ENCODE peak calls at places on chromosomes 4 and X, in nine cellular contexts. Y is colonic mucosa, Z is ovary, W is GM23338, V is brain microvascular endothelial cell, H is coronary artery, E is cardiac muscle cell, G is mammary epithelial cell, B is right atrium auricular region. I is an unnamed sample.

GRCh38 chr4:1959104-1959384 is 49.7 kb downstream of the NELFA start:
- DNase-seq in B (no peak), Z (no peak), H (no peak), W (no peak), V (no peak), G (peak; percentile 12), Y (no peak), E (no peak), I (no peak)

GRCh38 chrX:54745676-54746075 is 52.4 kb downstream of the ITIH6 start:
- DNase-seq in Y (no peak), E (no peak), G (no peak), V (no peak), H (no peak), W (no peak), Z (no peak), B (no peak), I (no peak)

GRCh38 chr4:15325987-15326386 is 101.8 kb upstream of the C1QTNF7 start:
- DNase-seq in W (no peak), V (no peak), B (no peak), Y (no peak), G (no peak), Z (no peak), E (no peak), H (no peak), I (no peak)

GRCh38 chr4:74768857-74769525 is 25.3 kb downstream of the BTC start:
- DNase-seq in W (no peak), E (no peak), H (no peak), V (peak; percentile 33), B (no peak), G (peak; percentile 68), Z (no peak), Y (peak; percentile 35), I (peak; percentile 65)

GRCh38 chr4:56907009-56907408 is 691 bp upstream of the REST start:
- DNase-seq in B (no peak), V (no peak), E (peak; percentile 21), Z (peak; percentile 33), Y (peak; percentile 24), H (no peak), W (peak; percentile 48), G (no peak), I (no peak)

GRCh38 chr4:3256230-3257124 is 7.5 kb downstream of the MSANTD1 start:
- DNase-seq in W (no peak), G (no peak), B (no peak), H (peak; percentile 38), Y (no peak), E (no peak), Z (no peak), V (no peak), I (no peak)

GRCh38 chr4:69489856-69490255 is 5.8 kb downstream of the UGT2B4 start:
- DNase-seq in Y (no peak), E (no peak), B (no peak), G (no peak), H (no peak), W (no peak), V (no peak), Z (no peak), I (no peak)

GRCh38 chrX:119398587-119398973 is 556 bp upstream of the SLC25A43 start:
- DNase-seq in H (no peak), Z (no peak), V (no peak), W (no peak), G (no peak), Y (peak; percentile 48), B (no peak), E (no peak), I (peak; percentile 17)

GRCh38 chr4:7365472-7366179 is 69.1 kb downstream of the PSAPL1 start:
- DNase-seq in V (no peak), G (no peak), Y (no peak), W (no peak), B (no peak), H (no peak), Z (no peak), E (no peak), I (no peak)

GRCh38 chr4:152109585-152110509 is 349.0 kb upstream of the GATB start:
- DNase-seq in H (no peak), G (no peak), E (no peak), W (no peak), Y (no peak), B (no peak), Z (no peak), V (no peak), I (no peak)
- H3K4me3 ChIP-seq in H (no peak overlapping the region), G (no peak overlapping the region), E (no peak overlapping the region), W (no peak overlapping the region), Y (no peak overlapping the region), B (no peak overlapping the region), Z (no peak overlapping the region), V (no peak overlapping the region), I (no peak overlapping the region)

GRCh38 chr4:118981839-118982381 is 93.3 kb downstream of the SYNPO2 start:
- DNase-seq in E (peak; percentile 73), Y (peak; percentile 69), G (peak; percentile 79), B (peak; percentile 79), Z (peak; percentile 57), V (peak; percentile 89), W (peak; percentile 82), H (no peak), I (peak; percentile 88)
- TF ChIP-seq CTCF in E (peak; percentile 63), Y (peak; percentile 56), G (peak; percentile 74), B (peak; percentile 59), Z (peak; percentile 86), V (peak; percentile 73), W (peak; percentile 95), H (peak; percentile 53), I (peak; percentile 73)

GRCh38 chrX:47484885-47485284 is 1.9 kb upstream of the ZNF41 start:
- DNase-seq in V (no peak), H (no peak), W (no peak), G (no peak), E (no peak), Z (no peak), Y (no peak), B (no peak), I (no peak)
- H3K4me3 ChIP-seq in V (no peak overlapping the region), H (no peak overlapping the region), W (no peak overlapping the region), G (no peak overlapping the region), E (no peak overlapping the region), Z (no peak overlapping the region), Y (no peak overlapping the region), B (no peak overlapping the region), I (peak overlapping the region; percentile 62)

DNA sequence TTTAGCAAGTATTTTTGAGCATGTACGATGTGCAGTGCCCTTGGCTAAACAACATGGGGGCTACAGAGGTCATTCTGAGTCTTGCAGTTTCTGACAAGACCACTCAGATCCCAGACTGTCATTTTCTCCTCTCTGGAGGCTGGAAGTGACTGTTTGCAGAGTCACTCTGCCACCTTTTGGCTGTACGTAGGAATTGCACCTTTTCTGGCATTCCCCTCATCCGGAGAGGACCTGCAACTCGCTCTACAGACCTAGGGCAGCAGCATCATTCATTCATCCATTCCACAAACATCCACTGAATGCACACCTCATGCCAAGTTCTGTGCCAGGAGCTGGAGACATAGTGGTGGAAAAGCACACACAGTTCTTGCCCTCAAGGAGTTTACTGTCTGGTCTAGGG is 160.4 kb upstream of the GPR101 start:
- DNase-seq in H (no peak), E (peak; percentile 49), W (peak; percentile 68), Z (peak; percentile 7), V (peak; percentile 5), Y (peak; percentile 17), B (no peak), G (peak; percentile 7), I (peak; percentile 21)
- TF ChIP-seq CTCF in H (no peak), E (peak; percentile 30), W (peak; percentile 82), Z (no peak), V (peak; percentile 20), Y (peak; percentile 33), B (no peak), G (peak; percentile 36), I (peak; percentile 30)

GRCh38 chr4:147494301-147494700 is 13.4 kb downstream of the EDNRA start:
- DNase-seq in E (no peak), G (no peak), B (no peak), H (no peak), Y (no peak), W (no peak), V (no peak), Z (no peak), I (no peak)
- H3K4me3 ChIP-seq in E (no peak overlapping the region), G (no peak overlapping the region), B (no peak overlapping the region), H (no peak overlapping the region), Y (no peak overlapping the region), W (no peak overlapping the region), V (no peak overlapping the region), Z (no peak overlapping the region), I (no peak overlapping the region)

GRCh38 chr4:89305712-89306437 is 1.7 kb downstream of the GPRIN3 start:
- DNase-seq in G (peak; percentile 11), Y (peak; percentile 44), H (no peak), E (no peak), V (peak; percentile 23), B (no peak), W (no peak), Z (no peak), I (peak; percentile 30)

GRCh38 chr4:89303177-89303576 is 4.4 kb downstream of the GPRIN3 start:
- DNase-seq in Z (no peak), V (no peak), H (no peak), Y (peak; percentile 67), E (no peak), W (no peak), B (no peak), G (no peak), I (no peak)

GRCh38 chr4:89305028-89305427 is 2.6 kb downstream of the GPRIN3 start:
- DNase-seq in B (no peak), G (no peak), H (no peak), V (no peak), Z (no peak), Y (peak; percentile 43), W (no peak), E (no peak), I (no peak)

GRCh38 chr4:89301902-89302301 is 5.7 kb downstream of the GPRIN3 start:
- DNase-seq in E (no peak), W (no peak), Z (no peak), V (no peak), Y (no peak), B (no peak), G (no peak), H (no peak), I (no peak)

GRCh38 chr4:89303989-89304388 is 3.6 kb downstream of the GPRIN3 start:
- DNase-seq in E (no peak), H (no peak), Z (no peak), B (no peak), V (no peak), Y (no peak), G (no peak), W (no peak), I (no peak)
- TF ChIP-seq CTCF in E (no peak), H (no peak), Z (no peak), B (no peak), V (no peak), Y (no peak), G (no peak), W (no peak), I (no peak)

I was measured in fibroblast of pulmonary artery.